ENCODE peak calls at places on chromosomes 5 and 9, in four cellular contexts. B is tibial nerve, M is K562, J is sigmoid colon. F is an unnamed sample. For H3K4me1, the result is how much of the 10 kb centered on the place peaks cover.

GRCh38 chr5:90949469-90950358 is 391.1 kb downstream of the ADGRV1 start:
- DNase-seq in B (no peak), M (no peak), J (no peak), F (no peak)

GRCh38 chr9:129506892-129507291 is 114.0 kb downstream of the C9orf50 start:
- DNase-seq in B (no peak), M (no peak), J (no peak), F (no peak)

GRCh38 chr5:138763037-138763778 is 10.0 kb downstream of the CTNNA1 start:
- DNase-seq in B (no peak), J (no peak), M (no peak), F (no peak)

GRCh38 chr9:76023715-76024195 is 133.3 kb downstream of the PCSK5 start:
- DNase-seq in J (no peak), M (no peak), B (no peak), F (no peak)

GRCh38 chr5:80541392-80541791 is 28.7 kb downstream of the ANKRD34B start:
- DNase-seq in M (no peak), J (no peak), B (no peak), F (no peak)

GRCh38 chr9:70534058-70534457 is 119.6 kb upstream of the KLF9 start:
- DNase-seq in B (no peak), M (no peak), J (no peak), F (no peak)

GRCh38 chr5:142829821-142830220 is 59.6 kb downstream of the ARHGAP26 start:
- DNase-seq in J (no peak), M (no peak), B (peak), F (no peak)

GRCh38 chr5:172849636-172850453 is 15.8 kb downstream of the ERGIC1 start:
- DNase-seq in M (no peak), J (no peak), B (no peak), F (no peak)

GRCh38 chr5:177457239-177458121 is 10.9 kb downstream of the PRR7 start:
- DNase-seq in B (peak), M (peak), J (peak), F (peak)

GRCh38 chr5:102975040-102975439 is 144.9 kb downstream of the GIN1 start:
- DNase-seq in J (no peak), B (no peak), M (no peak), F (no peak)

GRCh38 chr9:14749738-14750137 is 27.2 kb upstream of the CER1 start:
- DNase-seq in B (no peak), J (no peak), M (no peak), F (no peak)

GRCh38 chr9:14750871-14751270 is 28.3 kb upstream of the CER1 start:
- DNase-seq in J (no peak), B (no peak), M (no peak), F (no peak)

GRCh38 chr9:14748373-14748772 is 25.8 kb upstream of the CER1 start:
- DNase-seq in J (no peak), M (no peak), B (no peak), F (no peak)

GRCh38 chr9:14752871-14753270 is 30.3 kb upstream of the CER1 start:
- DNase-seq in B (no peak), J (no peak), M (no peak), F (no peak)

DNA sequence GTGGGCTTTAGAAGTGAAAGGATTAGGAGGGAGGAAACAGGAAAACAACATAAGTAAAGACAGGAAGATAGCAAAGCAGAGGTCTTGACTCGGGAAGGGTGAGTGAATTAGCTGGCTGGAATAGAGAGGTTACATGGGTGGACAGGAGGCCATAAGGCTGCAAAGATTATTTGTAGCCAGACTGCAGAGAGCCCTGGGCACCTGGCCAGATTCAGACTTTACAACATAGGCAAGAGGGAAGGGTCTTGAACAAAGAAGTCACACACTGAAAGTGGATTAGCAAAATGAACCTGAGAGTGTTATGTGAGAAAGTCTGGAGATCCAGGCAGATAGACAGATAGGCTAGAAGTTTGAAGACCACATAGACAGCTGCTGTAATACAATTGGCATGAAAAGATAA is 29.7 kb upstream of the CER1 start:
- DNase-seq in B (no peak), M (no peak), J (no peak), F (no peak)
- TF ChIP-seq POLR2A in B (no peak), M (no peak), J (no peak), F (no peak)

DNA sequence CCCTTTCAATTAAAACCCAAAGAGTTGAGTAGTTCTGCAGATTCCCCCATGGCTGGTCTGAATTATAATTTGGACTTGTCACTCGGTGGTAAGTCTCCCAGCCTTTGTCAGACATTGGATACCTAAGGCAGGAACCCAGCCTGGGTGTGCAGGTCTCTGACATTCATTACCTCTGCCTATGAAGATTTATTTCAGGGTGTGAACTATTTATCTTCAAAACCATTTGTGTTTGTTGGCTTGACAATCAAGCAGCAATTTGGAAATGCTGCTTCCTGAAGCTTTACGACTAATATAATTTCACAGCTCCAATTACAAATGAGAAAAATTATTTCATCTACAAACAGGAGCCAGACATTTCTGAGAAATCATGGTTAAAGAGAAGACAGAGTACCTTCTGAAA is 160.5 kb downstream of the DOCK2 start:
- DNase-seq in M (no peak), B (no peak), J (no peak), F (no peak)
- H3K4me1 ChIP-seq in M (under half), B (under half), J (under half), F (under half)

DNA sequence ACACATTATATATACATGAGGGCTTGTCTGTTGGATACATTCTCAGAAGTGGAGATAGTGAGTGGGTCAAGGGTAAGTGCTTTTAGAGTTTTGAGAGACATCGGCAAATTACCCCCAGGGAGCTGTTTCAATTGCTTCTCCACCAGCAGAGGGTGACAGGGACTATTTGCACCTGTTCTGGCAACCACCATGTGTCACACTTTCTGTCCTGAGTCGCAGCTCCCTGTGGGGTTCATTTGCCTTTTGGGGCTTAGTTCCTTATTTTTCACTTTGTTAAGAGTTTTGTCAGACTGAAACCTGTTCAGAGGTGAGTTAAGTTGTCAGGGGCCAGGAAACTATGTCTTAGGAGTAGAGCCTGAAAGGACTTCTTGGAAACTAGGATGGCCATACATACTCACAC is 20.1 kb upstream of the SLC36A1 start:
- DNase-seq in B (no peak), J (no peak), M (no peak), F (no peak)
- TF ChIP-seq CTCF in B (no peak), J (no peak), M (peak), F (no peak)

DNA sequence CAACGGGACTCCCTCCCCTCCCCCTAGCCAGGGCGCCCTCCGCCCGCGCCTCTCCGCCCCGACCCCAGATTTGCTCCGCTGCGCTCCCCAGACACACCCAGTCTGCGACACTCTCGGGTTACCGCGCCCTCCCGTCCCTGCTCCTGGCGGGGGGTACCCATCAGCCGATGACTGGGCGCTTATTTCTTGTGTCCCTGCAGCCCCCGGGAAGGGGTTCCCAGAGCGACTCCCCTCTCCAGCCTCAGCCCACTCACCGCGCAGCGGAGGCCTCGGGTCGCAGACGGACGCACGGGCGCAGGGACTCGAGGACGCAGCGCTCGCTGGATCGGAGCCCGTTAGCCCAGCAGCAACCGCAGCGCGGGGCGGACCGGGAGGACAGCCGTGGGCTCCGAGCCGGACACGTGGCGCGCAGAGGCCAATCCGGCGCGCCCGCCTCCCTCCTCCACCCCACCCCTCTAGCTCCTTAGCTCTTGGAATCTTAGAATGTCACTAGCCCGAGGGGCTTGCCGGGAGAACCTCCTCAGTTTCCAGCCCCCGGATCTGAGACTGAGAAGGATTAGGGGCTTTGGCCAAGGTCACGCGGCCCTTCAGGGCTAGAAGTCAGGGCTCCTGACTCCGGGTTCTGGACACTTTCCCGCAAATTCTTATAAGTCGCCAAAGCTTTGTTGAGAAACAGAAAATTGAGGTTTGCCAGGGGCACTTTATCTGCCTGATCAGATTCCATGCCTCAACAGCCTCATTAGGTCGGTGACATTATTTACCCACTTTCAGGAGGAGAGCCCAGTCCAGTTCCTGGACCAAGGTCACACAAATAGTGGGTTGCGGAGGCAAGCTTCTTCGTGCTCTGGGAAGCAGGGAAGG is at the start of gene ANXA6:
- DNase-seq in M (peak), J (peak), B (peak), F (peak)
- TF ChIP-seq POLR2A in M (peak), J (peak), B (no peak), F (peak)

DNA sequence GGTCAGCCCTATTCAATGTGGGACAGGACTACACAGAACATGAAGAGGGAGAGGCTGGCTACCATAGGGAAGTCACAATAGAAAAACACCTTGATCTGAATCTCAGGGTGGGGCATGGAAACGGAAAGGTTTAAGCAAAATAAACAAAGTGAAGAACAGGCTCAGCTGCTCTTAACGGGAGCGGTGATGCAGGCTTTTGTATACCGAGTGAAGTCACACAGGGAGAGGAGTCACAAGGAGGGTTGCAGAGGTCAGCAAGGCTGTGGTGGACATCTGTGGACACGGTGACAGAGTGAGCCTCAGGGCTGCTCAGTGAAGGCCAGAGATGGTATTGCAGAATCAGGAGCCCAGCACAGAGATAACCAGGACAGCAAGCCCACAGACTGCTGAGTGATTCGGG is 30.6 kb upstream of the SEMA4D start:
- DNase-seq in B (no peak), J (no peak), M (no peak), F (no peak)
- H3K4me1 ChIP-seq in B (under half), J (under half), M (under half), F (under half)

GRCh38 chr5:120682851-120683250 is 218.8 kb downstream of the PRR16 start:
- DNase-seq in B (no peak), M (no peak), J (no peak), F (no peak)
- TF ChIP-seq CTCF in B (no peak), M (no peak), J (no peak), F (no peak)

F was measured in uterus.